ENCODE peak calls at places on chromosomes 13 and 19, in six cellular contexts. F, U, M, G, Q and I are unnamed samples. For H3K27me3, the result is how much of the 10 kb centered on the place peaks cover.

GRCh38 chr19:6100284-6100915 is 9.9 kb downstream of the RFX2 start:
- DNase-seq in M (no peak), U (no peak), F (no peak), Q (no peak), G (no peak), I (no peak)

GRCh38 chr13:88086577-88086976 is 415.4 kb downstream of the SLITRK5 start:
- DNase-seq in Q (no peak), U (peak), M (no peak), F (no peak), G (no peak), I (no peak)

GRCh38 chr13:110713981-110714797 is 689 bp downstream of the ING1 start:
- DNase-seq in F (peak), G (peak), Q (peak), U (peak), M (peak), I (peak)

GRCh38 chr19:29815231-29815630 is 3.4 kb downstream of the CCNE1 start:
- DNase-seq in G (no peak), M (no peak), Q (no peak), F (no peak), U (no peak), I (no peak)

GRCh38 chr19:18502633-18503294 is 19.1 kb downstream of the ELL start:
- DNase-seq in M (no peak), Q (no peak), G (no peak), U (no peak), F (no peak), I (no peak)

GRCh38 chr19:56837892-56838679 is 2.4 kb downstream of the PEG3 start:
- DNase-seq in M (peak), G (peak), F (peak), U (peak), Q (peak), I (peak)

GRCh38 chr13:30410705-30411125 is 11.6 kb upstream of the UBE2L5 start:
- DNase-seq in Q (no peak), G (no peak), U (no peak), M (no peak), F (no peak), I (no peak)

GRCh38 chr19:14435320-14436050 is 2.4 kb downstream of the PKN1 start:
- DNase-seq in G (no peak), M (no peak), Q (no peak), F (no peak), U (no peak), I (no peak)

GRCh38 chr19:31285744-31286143 is 63.5 kb downstream of the TSHZ3 start:
- DNase-seq in F (no peak), Q (no peak), M (no peak), G (peak), U (peak), I (no peak)

DNA sequence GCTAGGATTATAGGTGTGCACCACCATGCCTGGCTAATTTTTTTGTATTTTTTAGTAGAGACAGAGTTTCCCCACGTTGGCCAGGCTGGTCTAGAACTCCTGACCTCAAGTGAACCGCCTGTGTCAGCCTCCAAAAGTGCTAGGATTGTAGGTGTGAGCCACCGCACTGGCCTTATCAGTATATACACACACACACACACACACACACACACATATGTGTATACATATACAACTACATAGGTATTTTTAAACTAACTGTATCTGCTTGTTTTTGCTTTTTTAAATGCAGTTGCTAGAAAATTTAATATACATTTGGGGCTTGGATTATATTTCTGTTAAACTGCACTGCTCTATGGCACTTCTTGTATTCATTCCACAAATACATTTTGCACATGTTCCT is 3.1 kb downstream of the CARD8 start:
- DNase-seq in U (no peak), F (no peak), G (no peak), Q (no peak), M (no peak), I (no peak)
- H3K4me3 ChIP-seq in U (no peak), F (no peak), G (no peak), Q (no peak), M (no peak), I (no peak)

DNA sequence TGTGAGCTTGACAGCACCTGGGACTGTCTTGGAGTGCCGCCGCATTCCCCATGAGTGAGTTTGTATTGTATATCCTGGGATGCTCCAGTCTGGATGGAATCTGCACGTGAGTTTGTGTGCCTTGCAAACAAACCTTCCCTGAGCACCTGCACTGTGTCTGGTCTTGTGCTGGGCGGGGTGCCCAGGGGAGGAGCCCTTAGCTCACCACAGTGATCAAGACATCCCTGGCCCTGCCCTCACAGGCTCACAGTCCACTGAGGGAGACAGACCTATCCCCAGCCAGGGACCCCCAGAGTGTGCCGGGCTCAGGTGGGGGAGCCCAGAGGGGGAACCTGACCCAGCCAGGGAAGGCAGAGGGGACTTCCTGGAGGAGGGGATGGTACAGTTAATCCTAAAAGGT is 1.7 kb upstream of the BCAM start:
- DNase-seq in G (no peak), Q (peak), F (peak), M (peak), U (no peak), I (no peak)
- H3K27me3 ChIP-seq in G (under half), Q (under half), F (under half), M (under half), U (under half), I (under half)

DNA sequence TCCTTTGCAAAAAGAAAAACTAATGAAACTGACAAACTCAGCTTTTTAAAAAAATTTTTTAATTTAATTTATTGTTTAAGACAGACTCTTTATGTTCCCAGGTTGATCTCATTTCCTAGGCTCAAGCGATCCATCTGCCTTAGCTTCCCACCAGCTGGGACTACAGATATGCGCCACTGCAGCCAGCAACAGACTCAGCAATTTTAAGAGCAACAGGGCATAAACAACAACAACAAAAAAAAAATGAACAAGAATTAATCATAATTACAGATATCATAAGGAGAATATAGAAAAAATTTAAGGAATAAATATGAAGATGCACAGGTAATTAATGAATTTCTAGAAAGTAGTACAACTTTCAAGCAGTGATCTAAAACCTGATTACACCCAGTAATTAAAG is 1.5 kb downstream of the ZNF699 start:
- DNase-seq in F (no peak), Q (no peak), M (no peak), U (no peak), G (no peak), I (no peak)
- H3K4me3 ChIP-seq in F (peak), Q (no peak), M (no peak), U (peak), G (no peak), I (no peak)

DNA sequence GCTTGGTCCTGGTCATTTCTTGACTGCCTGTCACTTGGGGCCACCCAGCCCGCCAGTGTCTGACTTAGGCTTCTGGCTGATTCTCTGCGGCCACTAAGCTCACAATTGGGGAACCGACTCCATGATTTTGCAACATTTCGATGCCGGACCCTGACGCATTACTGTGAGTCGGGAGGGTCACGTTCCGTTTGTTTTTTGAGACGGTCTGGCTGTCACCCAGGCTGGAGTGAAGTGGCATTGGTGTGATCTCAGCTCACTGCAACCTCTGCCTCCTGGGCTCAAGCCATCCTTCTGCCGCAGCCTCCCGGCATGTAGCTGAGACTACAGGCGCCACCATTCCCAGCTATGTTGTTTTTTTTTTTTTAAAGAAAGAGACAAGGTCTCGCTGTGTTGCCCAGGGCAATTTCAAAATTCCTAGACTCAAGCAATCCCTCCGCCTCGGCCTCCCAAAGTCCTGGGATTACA is 3.2 kb upstream of the ADAT3 start:
- DNase-seq in Q (no peak), G (no peak), F (no peak), M (no peak), U (peak), I (peak)
- H3K27me3 ChIP-seq in Q (under half), G (under half), F (under half), M (under half), U (under half), I (under half)

GRCh38 chr19:9295411-9295849 is 14.2 kb downstream of the ZNF699 start:
- DNase-seq in G (no peak), U (no peak), Q (no peak), F (no peak), M (no peak), I (no peak)
- H3K4me3 ChIP-seq in G (no peak), U (no peak), Q (no peak), F (no peak), M (no peak), I (no peak)

GRCh38 chr13:52808842-52809219 is 39.6 kb downstream of the PCDH8 start:
- DNase-seq in U (no peak), F (no peak), M (no peak), Q (no peak), G (no peak), I (no peak)
- H3K27me3 ChIP-seq in U (under half), F (under half), M (under half), Q (under half), G (under half), I (under half)

GRCh38 chr19:16540948-16541347 is 1.3 kb downstream of the CHERP start:
- DNase-seq in Q (no peak), F (no peak), M (no peak), U (no peak), G (no peak), I (no peak)
- H3K4me3 ChIP-seq in Q (no peak), F (peak), M (peak), U (peak), G (peak), I (peak)